ENCODE peak calls at places on chromosomes 5 and 9, in five cellular contexts. B is HCT116, G is GM23338, U is GM12878, Q is K562. C is an unnamed sample.

GRCh38 chr5:151925396-151925750 is 722 bp upstream of the GLRA1 start:
- DNase-seq in B (no peak), G (peak), U (no peak), Q (no peak), C (no peak)

GRCh38 chr5:120817044-120817985 is 353.2 kb downstream of the PRR16 start:
- DNase-seq in B (no peak), G (peak), U (no peak), Q (no peak), C (no peak)

GRCh38 chr5:157024213-157024959 is 34.5 kb downstream of the HAVCR1 start:
- DNase-seq in B (no peak), G (no peak), U (no peak), Q (no peak), C (no peak)

GRCh38 chr5:171640396-171640981 is 145.1 kb upstream of the SMIM23 start:
- DNase-seq in B (no peak), G (no peak), U (no peak), Q (no peak), C (no peak)

GRCh38 chr5:124438390-124439380 is 307.8 kb downstream of the ZNF608 start:
- DNase-seq in B (no peak), G (peak), U (no peak), Q (no peak), C (no peak)

GRCh38 chr9:4382722-4383317 is 83.0 kb upstream of the GLIS3 start:
- DNase-seq in B (peak), G (peak), U (peak), Q (no peak), C (peak)

GRCh38 chr5:141811287-141812155 is 66.7 kb downstream of the PCDH1 start:
- DNase-seq in B (no peak), G (peak), U (no peak), Q (peak), C (no peak)

GRCh38 chr9:112380102-112380581 is at the start of gene HSDL2:
- DNase-seq in B (no peak), G (peak), U (no peak), Q (peak), C (no peak)

GRCh38 chr9:131610231-131610761 is 65.0 kb downstream of the PRRT1B start:
- DNase-seq in B (no peak), G (no peak), U (no peak), Q (no peak), C (no peak)

GRCh38 chr5:90628492-90628891 is 69.9 kb downstream of the ADGRV1 start:
- DNase-seq in B (no peak), G (no peak), U (no peak), Q (peak), C (no peak)

GRCh38 chr9:107348836-107349235 is 65.8 kb downstream of the RAD23B start:
- DNase-seq in B (no peak), G (no peak), U (no peak), Q (no peak), C (no peak)

GRCh38 chr9:33136721-33137120 is 30.4 kb downstream of the B4GALT1 start:
- DNase-seq in B (no peak), G (no peak), U (no peak), Q (no peak), C (no peak)

GRCh38 chr9:136511670-136512592 is 29.1 kb upstream of the SEC16A start:
- DNase-seq in B (no peak), G (no peak), U (no peak), Q (peak), C (no peak)

GRCh38 chr9:31847963-31848362 is 536.5 kb upstream of the ACO1 start:
- DNase-seq in B (peak), G (no peak), U (no peak), Q (no peak), C (no peak)

GRCh38 chr5:392431-392988 is 50.5 kb upstream of the EXOC3 start:
- DNase-seq in B (peak), G (peak), U (peak), Q (peak), C (no peak)

GRCh38 chr5:36692791-36693763 is 86.7 kb downstream of the SLC1A3 start:
- DNase-seq in B (peak), G (peak), U (no peak), Q (peak), C (no peak)

GRCh38 chr9:117412006-117412715 is 2.7 kb downstream of the ASTN2 start:
- DNase-seq in B (no peak), G (peak), U (no peak), Q (no peak), C (no peak)

GRCh38 chr5:36665638-36666037 is 59.2 kb downstream of the SLC1A3 start:
- DNase-seq in B (no peak), G (no peak), U (no peak), Q (no peak), C (no peak)

GRCh38 chr9:94802795-94803194 is 76.3 kb downstream of the AOPEP start:
- DNase-seq in B (no peak), G (no peak), U (peak), Q (no peak), C (no peak)

DNA sequence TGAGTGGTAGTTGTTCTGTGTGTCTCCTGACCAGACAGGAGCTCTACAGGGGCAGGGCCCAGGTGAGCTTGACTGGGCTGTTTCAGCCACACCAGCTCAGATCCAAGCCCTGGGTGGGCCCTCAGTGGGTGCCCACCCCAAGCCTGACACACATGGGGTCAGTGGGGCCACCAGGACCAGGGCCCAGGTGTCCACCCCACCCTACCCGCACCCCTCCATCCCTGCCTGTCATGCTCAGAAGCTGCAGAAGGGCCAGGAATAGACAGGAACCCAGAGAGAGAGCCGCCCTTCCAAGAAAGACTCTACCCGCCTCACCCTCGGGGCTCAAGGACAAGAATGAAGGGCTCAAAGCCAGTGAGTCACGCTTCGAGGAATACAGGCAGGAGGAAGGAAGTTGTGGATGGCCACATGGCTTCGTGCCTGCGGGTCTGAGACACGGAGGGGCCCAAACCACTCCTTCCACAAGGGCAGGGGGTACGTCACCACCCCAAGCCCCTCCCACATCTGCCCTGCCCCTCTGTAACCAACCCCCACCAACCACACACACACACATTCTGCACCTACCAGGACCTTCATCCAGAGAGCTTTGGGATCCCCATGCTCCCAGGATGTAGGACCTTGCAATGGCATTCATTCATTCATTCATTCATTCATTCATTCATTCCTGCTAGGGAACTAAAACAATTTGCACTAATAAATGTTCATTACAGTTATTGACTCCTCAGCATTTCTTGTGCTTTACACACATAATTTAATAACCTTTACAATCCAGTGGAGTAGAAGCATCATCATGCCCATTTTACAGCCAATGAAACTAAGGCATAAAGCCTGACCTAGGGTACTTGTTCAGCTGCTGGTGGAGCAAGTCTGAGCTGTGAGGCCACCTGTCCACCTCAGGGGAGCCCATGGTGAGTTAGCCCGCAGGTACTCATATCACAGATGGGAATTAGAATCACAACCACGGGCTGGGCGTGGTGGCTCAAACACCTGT is 56.0 kb upstream of the STXBP1 start:
- DNase-seq in B (peak), G (no peak), U (peak), Q (peak), C (no peak)
- TF ChIP-seq POLR2AphosphoS5 in B (peak), G (no peak), U (no peak), Q (peak), C (peak)

GRCh38 chr5:138819065-138819464 is 56.1 kb downstream of the LRRTM2 start:
- DNase-seq in B (no peak), G (peak), U (no peak), Q (no peak), C (no peak)
- H3K27ac ChIP-seq in B (no peak), G (no peak), U (no peak), Q (no peak), C (no peak)

DNA sequence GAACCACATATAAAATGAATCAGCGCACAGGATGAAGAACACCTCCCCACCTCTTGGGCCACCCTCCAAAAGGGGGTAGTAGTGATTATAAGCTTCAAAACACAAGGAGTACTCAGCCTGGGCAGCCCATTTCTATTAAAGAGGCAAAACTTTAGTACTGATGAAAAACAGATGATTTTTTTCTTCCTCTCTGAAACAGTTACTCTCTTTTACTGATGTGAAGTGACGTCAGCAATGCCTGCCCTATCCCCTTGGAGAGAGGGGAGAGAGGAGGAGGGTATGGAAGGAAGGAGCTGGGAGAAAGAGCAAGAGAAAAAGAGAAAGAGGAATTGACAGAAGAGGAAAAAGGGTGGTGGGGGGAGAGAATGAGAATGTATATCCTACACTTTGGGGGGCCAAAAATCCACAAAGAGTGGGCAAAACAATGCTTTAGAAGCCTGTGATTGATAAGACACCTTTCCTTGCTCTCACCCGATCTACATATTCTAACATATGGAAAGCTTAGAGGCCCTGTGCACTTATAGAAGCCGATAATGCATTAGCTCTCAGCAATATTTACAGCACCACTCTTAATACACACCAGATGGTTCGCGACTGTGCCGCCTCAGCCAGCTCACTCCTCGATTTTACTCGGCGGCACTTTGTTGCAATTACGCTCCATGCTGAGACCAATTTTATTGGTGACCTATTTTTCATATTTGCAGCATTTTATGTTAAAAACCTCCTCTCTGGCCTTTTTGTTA is 18.6 kb downstream of the NR2F1 start:
- DNase-seq in B (no peak), G (peak), U (no peak), Q (no peak), C (peak)
- TF ChIP-seq EZH2 in B (no peak), G (no peak), U (peak), Q (no peak), C (no peak)

DNA sequence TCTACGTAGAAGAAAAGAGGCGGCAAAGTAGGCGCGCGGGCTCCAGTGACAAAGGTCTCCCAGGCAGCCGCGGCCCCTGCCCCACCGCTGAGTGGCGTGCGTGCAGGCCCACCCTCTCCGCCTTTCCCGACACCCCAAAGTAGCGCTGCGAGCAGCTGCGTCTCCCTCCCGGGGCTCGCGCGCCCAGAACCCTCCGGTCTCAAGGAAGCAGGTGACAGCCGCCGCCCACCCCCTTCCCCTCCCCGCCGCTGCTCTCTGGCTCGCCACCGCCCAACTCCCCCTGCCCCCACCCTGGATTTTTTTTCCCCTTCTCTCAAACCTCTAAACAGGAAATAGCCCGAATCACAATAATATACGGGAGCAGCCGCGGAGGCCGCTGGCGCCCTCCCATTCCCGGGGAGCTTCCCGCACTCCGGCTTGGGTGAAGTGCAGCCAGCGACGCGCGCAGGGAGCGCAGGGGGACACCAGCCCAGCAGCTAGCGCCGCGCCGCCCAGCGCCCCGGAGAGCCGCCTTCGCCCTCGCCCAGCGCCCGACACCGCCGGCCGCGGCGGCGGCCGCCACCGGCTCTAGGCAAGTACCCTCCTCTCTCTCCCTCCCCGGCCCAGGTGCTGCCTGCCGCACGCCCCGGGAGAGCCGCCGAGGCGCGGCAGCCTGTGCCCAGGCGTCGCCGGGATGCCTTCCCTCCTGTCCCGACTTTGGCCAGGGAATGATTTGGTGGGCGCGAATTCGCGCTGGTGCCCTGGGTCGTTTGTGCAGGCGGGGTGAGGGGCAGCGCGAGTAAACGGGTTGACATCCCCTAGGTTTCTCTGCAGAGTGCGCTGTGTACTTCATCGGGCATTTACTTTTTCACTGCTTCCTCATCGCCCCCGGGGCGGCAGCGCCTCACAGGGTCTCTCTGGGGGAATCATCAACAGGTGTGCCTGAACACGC is 52.7 kb upstream of the TJP2 start:
- DNase-seq in B (no peak), G (peak), U (no peak), Q (no peak), C (no peak)
- TF ChIP-seq POLR2AphosphoS5 in B (no peak), G (peak), U (no peak), Q (no peak), C (no peak)

DNA sequence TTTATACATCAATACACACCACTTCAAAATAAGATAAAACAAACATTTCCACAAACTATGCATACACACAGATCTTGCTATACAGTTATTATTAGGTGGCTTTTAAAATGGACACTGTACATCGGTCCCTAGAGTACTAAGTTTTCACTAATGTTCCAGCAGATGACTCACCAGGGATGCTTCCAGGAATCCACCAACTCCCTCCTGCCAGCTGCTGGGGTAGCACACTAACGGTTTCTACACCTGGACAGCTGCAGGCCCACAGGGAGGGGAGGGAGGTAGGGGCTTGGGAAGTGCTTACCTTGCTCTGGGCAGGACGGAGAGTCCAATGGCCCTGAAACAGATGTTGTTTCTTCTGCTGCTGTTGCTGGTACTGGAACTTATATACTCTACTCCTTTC is at the start of gene IL12B:
- DNase-seq in B (no peak), G (no peak), U (no peak), Q (no peak), C (no peak)
- H3K27ac ChIP-seq in B (no peak), G (no peak), U (no peak), Q (no peak), C (no peak)

GRCh38 chr9:124000161-124000783 is 11.3 kb upstream of the LHX2 start:
- DNase-seq in B (no peak), G (peak), U (no peak), Q (no peak), C (no peak)

GRCh38 chr9:123997665-123998277 is 13.8 kb upstream of the LHX2 start:
- DNase-seq in B (no peak), G (peak), U (peak), Q (no peak), C (no peak)

GRCh38 chr9:123999668-124000067 is 11.9 kb upstream of the LHX2 start:
- DNase-seq in B (no peak), G (peak), U (no peak), Q (no peak), C (no peak)

GRCh38 chr9:123998278-123998925 is 13.2 kb upstream of the LHX2 start:
- DNase-seq in B (no peak), G (peak), U (no peak), Q (no peak), C (no peak)

GRCh38 chr9:123998970-123999621 is 12.5 kb upstream of the LHX2 start:
- DNase-seq in B (no peak), G (peak), U (no peak), Q (no peak), C (no peak)
- TF ChIP-seq EZH2 in B (no peak), G (peak), U (no peak), Q (no peak), C (peak)

GRCh38 chr5:143606043-143606752 is 202.7 kb upstream of the NR3C1 start:
- DNase-seq in B (no peak), G (no peak), U (peak), Q (no peak), C (no peak)
- TF ChIP-seq POLR2AphosphoS5 in B (no peak), G (no peak), U (no peak), Q (no peak), C (no peak)